ENCODE peak calls at places on chromosomes 11 and 22, in nine cellular contexts. B is Peyer's patch, Y is cardiac muscle cell, X is heart left ventricle, H is uterus, P is ovary, W is tibial artery, U is OCI-LY7, J is prostate gland. O is an unnamed sample.

GRCh38 chr11:117808768-117809167 is 11.8 kb upstream of the DSCAML1 start:
- DNase-seq in B (peak), Y (no peak), X (peak), H (peak), P (no peak), W (no peak), U (no peak), J (no peak), O (no peak)

GRCh38 chr22:37710675-37711074 is 13.8 kb downstream of the TRIOBP start:
- DNase-seq in B (no peak), Y (no peak), X (no peak), H (no peak), P (no peak), W (no peak), U (no peak), J (no peak), O (no peak)

GRCh38 chr11:19316434-19316833 is 75.7 kb upstream of the E2F8 start:
- DNase-seq in B (no peak), Y (no peak), X (peak), H (peak), P (peak), W (peak), U (no peak), J (peak), O (no peak)

GRCh38 chr11:19218801-19219460 is 17.1 kb upstream of the CSRP3 start:
- DNase-seq in B (no peak), Y (no peak), X (peak), H (no peak), P (no peak), W (no peak), U (no peak), J (no peak), O (peak)

GRCh38 chr22:37019309-37020191 is at the start of the genes MPST and TST:
- DNase-seq in B (peak), Y (peak), X (peak), H (peak), P (peak), W (peak), U (peak), J (peak), O (peak)

GRCh38 chr11:7143908-7144307 is 55.1 kb downstream of the RBMXL2 start:
- DNase-seq in B (no peak), Y (peak), X (no peak), H (no peak), P (no peak), W (no peak), U (peak), J (no peak), O (peak)

GRCh38 chr22:38325575-38325974 is 8.3 kb upstream of the CSNK1E start:
- DNase-seq in B (no peak), Y (no peak), X (no peak), H (no peak), P (no peak), W (no peak), U (no peak), J (no peak), O (no peak)

GRCh38 chr11:70502677-70503076 is 104.3 kb downstream of the CTTN start:
- DNase-seq in B (peak), Y (no peak), X (no peak), H (no peak), P (peak), W (no peak), U (no peak), J (no peak), O (no peak)

GRCh38 chr11:74154621-74155281 is 16.1 kb downstream of the C2CD3 start:
- DNase-seq in B (no peak), Y (no peak), X (no peak), H (no peak), P (no peak), W (peak), U (no peak), J (no peak), O (peak)

GRCh38 chr11:130133716-130134115 is 25.9 kb upstream of the ST14 start:
- DNase-seq in B (no peak), Y (no peak), X (no peak), H (no peak), P (no peak), W (no peak), U (no peak), J (no peak), O (no peak)

GRCh38 chr11:35796542-35796941 is 134.0 kb downstream of the TRIM44 start:
- DNase-seq in B (no peak), Y (no peak), X (no peak), H (no peak), P (no peak), W (no peak), U (no peak), J (no peak), O (peak)

GRCh38 chr22:46662226-46662625 is 42.0 kb downstream of the GRAMD4 start:
- DNase-seq in B (no peak), Y (no peak), X (no peak), H (no peak), P (no peak), W (no peak), U (no peak), J (no peak), O (no peak)
- H3K4me3 ChIP-seq in B (no peak), Y (no peak), X (no peak), H (no peak), P (no peak), W (no peak), U (no peak), J (no peak), O (no peak)

GRCh38 chr22:45098056-45098455 is 65.7 kb upstream of the NUP50 start:
- DNase-seq in B (no peak), Y (no peak), X (no peak), H (no peak), P (no peak), W (no peak), U (no peak), J (no peak), O (no peak)

GRCh38 chr22:45094826-45095225 is 68.9 kb upstream of the NUP50 start:
- DNase-seq in B (no peak), Y (no peak), X (no peak), H (no peak), P (no peak), W (no peak), U (no peak), J (no peak), O (no peak)

GRCh38 chr22:45097061-45097460 is 66.7 kb upstream of the NUP50 start:
- DNase-seq in B (no peak), Y (no peak), X (no peak), H (no peak), P (no peak), W (no peak), U (no peak), J (no peak), O (no peak)

GRCh38 chr22:45094081-45094720 is 69.5 kb upstream of the NUP50 start:
- DNase-seq in B (no peak), Y (no peak), X (no peak), H (no peak), P (no peak), W (no peak), U (no peak), J (no peak), O (no peak)

GRCh38 chr22:45096256-45096907 is 67.3 kb upstream of the NUP50 start:
- DNase-seq in B (peak), Y (peak), X (no peak), H (peak), P (peak), W (peak), U (peak), J (peak), O (peak)
- TF ChIP-seq CTCF in B (peak), Y (peak), X (peak), H (peak), P (peak), W (peak), U (peak), J (peak), O (peak)

GRCh38 chr22:46011627-46012181 is 34.7 kb upstream of the WNT7B start:
- DNase-seq in B (peak), Y (no peak), X (no peak), H (peak), P (peak), W (no peak), U (no peak), J (no peak), O (no peak)

GRCh38 chr22:46012182-46012880 is 35.4 kb upstream of the WNT7B start:
- DNase-seq in B (peak), Y (no peak), X (peak), H (peak), P (peak), W (no peak), U (no peak), J (no peak), O (no peak)

GRCh38 chr22:46013460-46014416 is 36.8 kb upstream of the WNT7B start:
- DNase-seq in B (peak), Y (peak), X (peak), H (peak), P (peak), W (peak), U (peak), J (peak), O (peak)

GRCh38 chr22:46010951-46011626 is 34.1 kb upstream of the WNT7B start:
- DNase-seq in B (peak), Y (no peak), X (no peak), H (peak), P (peak), W (no peak), U (no peak), J (no peak), O (no peak)

DNA sequence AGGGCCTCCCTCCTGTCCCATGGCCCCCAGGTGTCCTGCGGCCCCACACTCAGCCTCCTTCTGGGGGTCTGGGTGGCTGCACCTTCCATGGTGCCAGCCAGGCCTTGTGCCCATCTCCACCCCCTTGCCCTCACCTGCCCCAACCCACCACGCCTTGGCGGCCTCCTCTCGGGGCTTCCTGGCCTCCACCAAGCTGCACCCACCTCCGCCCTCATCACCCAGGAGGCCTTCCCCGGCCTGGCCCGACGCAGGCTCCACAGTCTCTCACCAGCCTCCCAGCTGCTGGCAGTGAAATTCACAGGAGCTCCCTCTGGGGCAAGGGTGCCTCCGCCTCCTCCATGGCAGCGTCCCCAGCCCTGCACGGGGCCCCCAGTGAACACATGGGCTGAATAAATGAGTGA is 35.9 kb upstream of the WNT7B start:
- DNase-seq in B (no peak), Y (no peak), X (peak), H (no peak), P (peak), W (no peak), U (no peak), J (no peak), O (no peak)
- H3K4me3 ChIP-seq in B (peak), Y (no peak), X (peak), H (no peak), P (no peak), W (peak), U (peak), J (peak), O (no peak)

GRCh38 chr11:890794-891600 is 19.6 kb downstream of the CHID1 start:
- DNase-seq in B (no peak), Y (no peak), X (no peak), H (no peak), P (no peak), W (no peak), U (no peak), J (no peak), O (no peak)

GRCh38 chr11:889686-890475 is 20.7 kb downstream of the CHID1 start:
- DNase-seq in B (no peak), Y (no peak), X (no peak), H (no peak), P (no peak), W (no peak), U (no peak), J (no peak), O (no peak)

GRCh38 chr11:888290-889212 is 22.1 kb downstream of the CHID1 start:
- DNase-seq in B (no peak), Y (no peak), X (no peak), H (no peak), P (no peak), W (no peak), U (no peak), J (no peak), O (no peak)

GRCh38 chr11:887589-887988 is 23.0 kb downstream of the CHID1 start:
- DNase-seq in B (no peak), Y (no peak), X (no peak), H (no peak), P (no peak), W (no peak), U (no peak), J (no peak), O (no peak)

GRCh38 chr11:889261-889660 is 21.3 kb downstream of the CHID1 start:
- DNase-seq in B (no peak), Y (no peak), X (no peak), H (no peak), P (no peak), W (no peak), U (no peak), J (no peak), O (no peak)
- TF ChIP-seq CTCF in B (no peak), Y (no peak), X (no peak), H (no peak), P (no peak), W (no peak), U (no peak), J (no peak), O (no peak)

DNA sequence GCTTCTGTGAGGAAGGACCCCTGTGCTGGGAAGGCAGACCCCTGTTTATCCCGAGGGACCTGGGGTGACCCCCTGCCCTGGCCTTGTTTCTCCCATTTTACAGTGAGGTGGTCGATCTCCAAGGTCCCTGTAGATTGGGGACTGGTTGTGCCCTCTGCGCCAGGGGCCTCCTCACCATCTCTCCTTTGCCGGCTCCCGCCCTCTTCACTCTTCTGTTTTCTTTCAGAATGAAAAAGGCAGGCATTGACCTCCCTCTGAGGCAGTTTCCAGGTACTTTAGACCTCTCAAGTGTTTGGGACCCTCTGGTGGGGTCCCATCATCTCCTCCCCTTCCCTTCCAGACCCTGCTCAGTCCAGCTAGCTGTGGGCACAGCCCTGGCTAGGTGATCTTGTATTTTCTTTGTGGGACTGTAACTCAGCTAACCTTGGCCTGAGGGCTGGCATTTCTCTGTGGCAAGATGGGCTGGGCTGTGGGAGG is 1.5 kb downstream of the SERPINH1 start:
- DNase-seq in B (no peak), Y (no peak), X (no peak), H (no peak), P (no peak), W (no peak), U (no peak), J (no peak), O (no peak)
- H3K4me3 ChIP-seq in B (peak), Y (peak), X (peak), H (peak), P (peak), W (peak), U (no peak), J (peak), O (peak)